ENCODE peak calls at places on chromosomes 3 and 15, in six cellular contexts. C is Panc1, B is BE2C, R is heart left ventricle, I is left lung, J is endodermal cell. A is an unnamed sample.

GRCh38 chr3:186160691-186161243 is 51.9 kb upstream of the ETV5 start:
- DNase-seq in R (no peak), J (no peak), B (no peak), C (no peak), I (no peak), A (no peak)

GRCh38 chr15:70722266-70723123 is 40.9 kb downstream of the UACA start:
- DNase-seq in I (no peak), J (no peak), B (no peak), C (no peak), R (no peak), A (no peak)

GRCh38 chr3:105806361-105806760 is 62.5 kb downstream of the CBLB start:
- DNase-seq in C (no peak), R (no peak), I (no peak), B (no peak), J (no peak), A (no peak)

GRCh38 chr3:35065891-35066290 is 573.4 kb upstream of the ARPP21 start:
- DNase-seq in I (no peak), B (no peak), C (no peak), R (no peak), J (no peak), A (no peak)

GRCh38 chr15:52362497-52362896 is 66.9 kb upstream of the MYO5C start:
- DNase-seq in C (no peak), B (no peak), R (no peak), I (no peak), J (no peak), A (no peak)

GRCh38 chr3:191963182-191963581 is 502.2 kb downstream of the PYDC2 start:
- DNase-seq in C (no peak), R (no peak), B (no peak), I (no peak), J (peak; percentile 92), A (no peak)

GRCh38 chr15:91302588-91303439 is 202.8 kb downstream of the SV2B start:
- DNase-seq in C (peak; percentile 43), I (no peak), R (peak; percentile 35), B (peak; percentile 59), J (peak; percentile 78), A (no peak)

GRCh38 chr15:51866751-51867150 is 37.3 kb downstream of the TMOD3 start:
- DNase-seq in C (no peak), I (no peak), J (no peak), R (no peak), B (no peak), A (no peak)

GRCh38 chr15:27017168-27017809 is 46.3 kb downstream of the GABRG3 start:
- DNase-seq in R (no peak), B (peak; percentile 81), J (peak; percentile 96), C (peak; percentile 28), I (no peak), A (no peak)

GRCh38 chr3:136197159-136197715 is 1.1 kb upstream of the MSL2 start:
- DNase-seq in B (no peak), R (no peak), I (no peak), J (no peak), C (no peak), A (no peak)

GRCh38 chr3:149686996-149687395 is 29.2 kb upstream of the WWTR1 start:
- DNase-seq in R (no peak), I (no peak), J (no peak), B (no peak), C (no peak), A (no peak)

GRCh38 chr15:68774521-68775293 is 46.0 kb downstream of the ANP32A start:
- DNase-seq in R (no peak), B (no peak), J (no peak), C (no peak), I (no peak), A (no peak)

GRCh38 chr3:111715911-111716523 is 120.9 kb upstream of the ZBED2 start:
- DNase-seq in R (peak; percentile 39), B (peak; percentile 85), C (no peak), J (peak; percentile 69), I (no peak), A (peak; percentile 53)

GRCh38 chr15:51796777-51797474 is 32.5 kb upstream of the TMOD3 start:
- DNase-seq in R (no peak), I (no peak), C (no peak), J (no peak), B (no peak), A (no peak)

GRCh38 chr3:172129868-172130751 is 90.7 kb downstream of the FNDC3B start:
- DNase-seq in R (peak; percentile 86), J (no peak), I (peak; percentile 93), C (peak; percentile 99), B (peak; percentile 89), A (peak; percentile 93)

GRCh38 chr15:64209680-64210334 is 47.0 kb upstream of the PPIB start:
- DNase-seq in C (peak; percentile 20), R (no peak), B (no peak), I (no peak), J (no peak), A (no peak)

GRCh38 chr3:29183346-29184087 is 97.4 kb upstream of the RBMS3 start:
- DNase-seq in C (no peak), I (no peak), B (no peak), J (no peak), R (no peak), A (no peak)

GRCh38 chr3:102354818-102355515 is 79.8 kb upstream of the ZPLD1 start:
- DNase-seq in C (peak; percentile 51), I (no peak), J (no peak), R (no peak), B (no peak), A (no peak)

GRCh38 chr15:64222573-64223361 is 59.9 kb upstream of the PPIB start:
- DNase-seq in J (no peak), C (no peak), R (no peak), I (no peak), B (no peak), A (no peak)

GRCh38 chr15:63250312-63250965 is 27.0 kb upstream of the APH1B start:
- DNase-seq in C (no peak), B (no peak), I (no peak), R (no peak), J (no peak), A (no peak)

GRCh38 chr3:196757876-196758739 is 18.5 kb downstream of the PAK2 start:
- DNase-seq in B (no peak), C (peak; percentile 38), J (no peak), R (no peak), I (no peak), A (no peak)

DNA sequence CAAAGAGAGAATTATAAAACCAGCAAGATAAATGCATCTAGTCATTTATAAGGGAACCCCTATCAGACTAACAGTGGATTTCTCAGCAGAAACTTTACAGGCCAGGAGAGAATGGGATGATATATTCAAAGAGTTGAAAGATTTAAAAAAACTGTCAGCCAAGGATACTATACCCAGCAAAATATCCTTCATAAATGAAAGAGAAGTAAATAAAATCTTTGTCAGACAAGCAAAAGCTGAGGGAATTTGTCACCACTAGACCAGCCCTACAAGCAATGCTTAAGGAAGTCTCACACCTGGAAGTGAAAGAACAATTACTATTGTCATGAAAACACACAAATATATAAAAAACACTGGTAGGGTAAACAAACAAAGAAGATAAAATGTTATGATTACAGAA is 113.4 kb upstream of the FAM3D start:
- DNase-seq in J (no peak), R (no peak), I (no peak), C (no peak), B (no peak), A (no peak)
- H3K4me3 ChIP-seq in J (peak overlapping the region; percentile 42), R (no peak overlapping the region), I (no peak overlapping the region), C (no peak overlapping the region), B (no peak overlapping the region), A (no peak overlapping the region)

DNA sequence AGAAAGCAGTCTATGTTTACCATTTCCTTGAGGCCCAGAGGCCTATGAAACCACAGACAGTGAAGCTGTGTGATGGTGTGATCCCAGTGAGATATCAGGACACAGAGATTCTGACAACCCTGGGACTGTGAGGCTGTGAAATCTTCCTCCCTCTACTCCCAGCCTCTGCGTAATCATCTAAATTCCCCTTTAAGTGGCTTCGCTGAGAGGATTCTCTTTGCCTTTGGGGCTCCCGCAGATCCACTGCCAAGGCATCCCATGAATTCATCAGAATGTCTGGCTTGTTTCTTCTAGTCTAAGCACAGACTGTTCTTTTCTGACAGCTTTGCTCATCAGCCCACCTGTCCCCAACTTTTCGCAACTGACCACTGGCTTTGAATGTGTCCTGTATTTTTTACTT is 901.2 kb upstream of the NR2F2 start:
- DNase-seq in R (no peak), I (no peak), B (no peak), J (no peak), C (no peak), A (no peak)
- H3K4me1 ChIP-seq in R (no peaks in the 10 kb centered on the region), I (no peaks in the 10 kb centered on the region), B (no peaks in the 10 kb centered on the region), J (no peaks in the 10 kb centered on the region), C (no peaks in the 10 kb centered on the region), A (no peaks in the 10 kb centered on the region)

DNA sequence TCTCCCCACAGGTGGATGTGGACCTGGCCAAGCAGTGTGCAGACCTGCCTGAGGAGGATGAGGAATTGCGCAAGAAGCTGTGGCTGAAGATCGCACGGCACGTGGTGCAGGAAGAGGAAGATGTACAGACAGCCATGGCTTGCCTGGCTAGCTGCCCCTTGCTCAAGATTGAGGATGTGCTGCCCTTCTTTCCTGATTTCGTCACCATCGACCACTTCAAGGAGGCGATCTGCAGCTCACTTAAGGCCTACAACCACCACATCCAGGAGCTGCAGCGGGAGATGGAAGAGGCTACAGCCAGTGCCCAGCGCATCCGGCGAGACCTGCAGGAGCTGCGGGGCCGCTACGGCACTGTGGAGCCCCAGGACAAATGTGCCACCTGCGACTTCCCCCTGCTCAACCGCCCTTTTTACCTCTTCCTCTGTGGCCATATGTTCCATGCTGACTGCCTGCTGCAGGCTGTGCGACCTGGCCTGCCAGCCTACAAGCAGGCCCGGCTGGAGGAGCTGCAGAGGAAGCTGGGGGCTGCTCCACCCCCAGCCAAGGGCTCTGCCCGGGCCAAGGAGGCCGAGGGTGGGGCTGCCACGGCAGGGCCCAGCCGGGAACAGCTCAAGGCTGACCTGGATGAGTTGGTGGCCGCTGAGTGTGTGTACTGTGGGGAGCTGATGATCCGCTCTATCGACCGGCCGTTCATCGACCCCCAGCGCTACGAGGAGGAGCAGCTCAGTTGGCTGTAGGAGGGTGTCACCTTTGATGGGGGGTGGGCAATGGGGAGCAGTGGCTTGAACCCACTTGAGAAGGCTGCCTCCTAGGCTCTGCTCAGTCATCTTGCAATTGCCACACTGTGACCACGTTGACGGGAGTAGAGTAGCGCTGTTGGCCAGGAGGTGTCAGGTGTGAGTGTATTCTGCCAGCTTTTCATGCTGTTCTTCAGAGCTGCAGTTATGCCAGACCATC is 8.6 kb downstream of the VPS18 start:
- DNase-seq in B (no peak), C (no peak), I (peak; percentile 90), R (no peak), J (peak; percentile 54), A (peak; percentile 86)
- H3K4me3 ChIP-seq in B (no peak overlapping the region), C (no peak overlapping the region), I (peak overlapping the region; percentile 4), R (no peak overlapping the region), J (no peak overlapping the region), A (no peak overlapping the region)

DNA sequence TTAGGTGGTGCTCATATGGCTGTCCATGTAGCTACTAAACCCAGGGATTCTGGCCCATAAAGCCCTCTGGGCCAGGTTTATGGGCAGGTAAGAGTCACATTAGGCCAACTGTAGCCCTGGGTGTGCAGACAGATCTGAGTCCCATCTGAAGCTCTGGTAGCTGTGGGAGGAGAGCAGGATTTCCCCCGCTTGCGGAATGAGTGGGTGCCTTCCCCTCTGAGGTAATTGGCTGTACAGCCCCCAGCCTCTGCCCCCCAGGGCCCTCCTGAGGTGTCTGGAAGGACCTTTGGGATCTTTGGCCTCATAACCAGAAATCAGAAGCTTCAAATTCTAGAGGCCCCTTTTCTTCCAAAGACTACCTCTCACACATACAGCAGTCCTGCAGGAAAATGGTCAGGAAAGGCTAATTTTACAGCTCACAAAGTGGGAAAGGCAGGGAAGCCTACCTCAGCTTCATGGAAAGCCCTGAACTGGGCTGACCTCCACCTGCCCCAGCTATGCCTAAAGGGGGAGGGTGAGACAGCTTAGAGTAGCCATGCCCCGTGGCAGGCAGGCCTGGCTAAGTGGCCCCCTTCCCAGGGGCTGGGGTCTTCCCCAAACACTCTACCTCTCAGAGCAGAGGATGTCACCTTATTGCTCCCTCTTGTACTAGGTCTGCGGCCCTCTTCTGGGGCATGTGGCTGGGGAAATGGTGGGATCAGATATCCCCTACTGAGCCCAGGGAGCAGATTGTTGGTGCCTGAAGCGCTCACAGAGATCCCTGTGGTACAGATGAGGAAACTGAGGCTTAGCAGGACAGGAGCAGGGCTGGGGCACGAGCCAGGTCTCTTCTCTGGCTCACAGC is 16.8 kb downstream of the HEMK1 start:
- DNase-seq in R (no peak), I (peak; percentile 38), C (no peak), J (no peak), B (no peak), A (no peak)
- H3K4me1 ChIP-seq in R (peaks cover 55% of the 10 kb centered on the region), I (peaks cover 76% of the 10 kb centered on the region), C (no peaks in the 10 kb centered on the region), J (peaks cover 2% of the 10 kb centered on the region), B (no peaks in the 10 kb centered on the region), A (peaks cover 78% of the 10 kb centered on the region)